ENCODE peak calls at places on chromosomes 4 and X, in six cellular contexts. N is bronchial epithelial cell; Y is CD4-positive, alpha-beta T cell; L is HepG2; I is keratinocyte; C is colonic mucosa. K is an unnamed sample.

GRCh38 chr4:120842046-120842445 is 80.5 kb downstream of the PRDM5 start:
- DNase-seq in N (no peak), Y (no peak), L (no peak), I (no peak), C (no peak), K (peak)

GRCh38 chrX:46262299-46262698 is 282.9 kb downstream of the ZNF674 start:
- DNase-seq in N (peak), Y (no peak), L (no peak), I (no peak), C (no peak), K (no peak)

GRCh38 chr4:122531038-122531437 is 74.5 kb upstream of the IL2 start:
- DNase-seq in N (no peak), Y (no peak), L (no peak), I (no peak), C (no peak), K (no peak)

GRCh38 chr4:184253072-184253420 is 35.4 kb upstream of the ENPP6 start:
- DNase-seq in N (no peak), Y (no peak), L (no peak), I (no peak), C (no peak), K (no peak)

GRCh38 chr4:42824278-42824977 is 68.1 kb upstream of the GRXCR1 start:
- DNase-seq in N (no peak), Y (no peak), L (peak), I (no peak), C (no peak), K (no peak)

GRCh38 chrX:153878969-153879653 is 6.9 kb downstream of the L1CAM start:
- DNase-seq in N (no peak), Y (no peak), L (no peak), I (no peak), C (no peak), K (no peak)

GRCh38 chrX:38882894-38883620 is 81.8 kb downstream of the MID1IP1 start:
- DNase-seq in N (peak), Y (no peak), L (no peak), I (peak), C (no peak), K (peak)

GRCh38 chr4:10587697-10588096 is 96.9 kb downstream of the CLNK start:
- DNase-seq in N (no peak), Y (peak), L (no peak), I (no peak), C (no peak), K (no peak)

GRCh38 chr4:185803015-185803414 is 9.0 kb downstream of the SORBS2 start:
- DNase-seq in N (no peak), Y (no peak), L (no peak), I (no peak), C (no peak), K (peak)

GRCh38 chr4:1305781-1306455 is 16.2 kb downstream of the MAEA start:
- DNase-seq in N (no peak), Y (no peak), L (no peak), I (no peak), C (peak), K (no peak)

GRCh38 chr4:186266699-186267467 is 894 bp downstream of the F11 start:
- DNase-seq in N (no peak), Y (no peak), L (peak), I (no peak), C (no peak), K (peak)

GRCh38 chr4:1797298-1797860 is 4.3 kb downstream of the FGFR3 start:
- DNase-seq in N (no peak), Y (no peak), L (no peak), I (no peak), C (no peak), K (no peak)

GRCh38 chr4:3410401-3411135 is 31.2 kb upstream of the HGFAC start:
- DNase-seq in N (no peak), Y (no peak), L (no peak), I (no peak), C (no peak), K (no peak)

GRCh38 chrX:98380106-98380505 is 1496.4 kb downstream of the RPA4 start:
- DNase-seq in N (no peak), Y (no peak), L (no peak), I (no peak), C (no peak), K (no peak)

GRCh38 chr4:31021008-31021407 is 300.8 kb downstream of the PCDH7 start:
- DNase-seq in N (no peak), Y (no peak), L (no peak), I (no peak), C (no peak), K (no peak)

GRCh38 chr4:31613946-31614623 is 893.9 kb downstream of the PCDH7 start:
- DNase-seq in N (peak), Y (no peak), L (no peak), I (no peak), C (no peak), K (no peak)

GRCh38 chrX:129877401-129877800 is 28.6 kb upstream of the UTP14A start:
- DNase-seq in N (no peak), Y (no peak), L (no peak), I (no peak), C (no peak), K (peak)

GRCh38 chr4:89640620-89641366 is 196.2 kb downstream of the SNCA start:
- DNase-seq in N (peak), Y (no peak), L (peak), I (no peak), C (peak), K (peak)

GRCh38 chr4:122577808-122578781 is 42.8 kb downstream of the IL21 start:
- DNase-seq in N (peak), Y (peak), L (peak), I (no peak), C (peak), K (peak)

GRCh38 chrX:7372843-7373525 is 225.0 kb upstream of the PUDP start:
- DNase-seq in N (peak), Y (no peak), L (no peak), I (peak), C (no peak), K (peak)

GRCh38 chr4:158870282-158871049 is 101.6 kb downstream of the FNIP2 start:
- DNase-seq in N (no peak), Y (no peak), L (no peak), I (no peak), C (no peak), K (no peak)

GRCh38 chrX:69093960-69094935 is 71.0 kb downstream of the PJA1 start:
- DNase-seq in N (peak), Y (no peak), L (peak), I (no peak), C (peak), K (peak)

GRCh38 chrX:153725039-153725831 is 579 bp downstream of the ABCD1 start:
- DNase-seq in N (no peak), Y (no peak), L (no peak), I (no peak), C (no peak), K (no peak)

GRCh38 chr4:12499693-12500092 is 984.4 kb downstream of the RAB28 start:
- DNase-seq in N (no peak), Y (no peak), L (peak), I (no peak), C (peak), K (no peak)

GRCh38 chrX:24760601-24761000 is 66.9 kb downstream of the POLA1 start:
- DNase-seq in N (no peak), Y (no peak), L (no peak), I (no peak), C (no peak), K (peak)

GRCh38 chr4:184503869-184504300 is 29.5 kb upstream of the IRF2 start:
- DNase-seq in N (peak), Y (peak), L (no peak), I (no peak), C (no peak), K (peak)

GRCh38 chr4:147640331-147640730 is 23.1 kb downstream of the TMEM184C start:
- DNase-seq in N (no peak), Y (no peak), L (no peak), I (no peak), C (no peak), K (no peak)

GRCh38 chr4:138034871-138035270 is 207.3 kb downstream of the SLC7A11 start:
- DNase-seq in N (peak), Y (no peak), L (no peak), I (peak), C (no peak), K (peak)

GRCh38 chrX:141989802-141990201 is 86.1 kb downstream of the MAGEC1 start:
- DNase-seq in N (no peak), Y (no peak), L (no peak), I (no peak), C (no peak), K (peak)

GRCh38 chr4:38490753-38491446 is 173.1 kb upstream of the KLF3 start:
- DNase-seq in N (no peak), Y (no peak), L (peak), I (no peak), C (no peak), K (no peak)

GRCh38 chrX:138191998-138192397 is 519.5 kb downstream of the FGF13 start:
- DNase-seq in N (peak), Y (no peak), L (peak), I (no peak), C (no peak), K (peak)

GRCh38 chr4:37584087-37584486 is 102.1 kb downstream of the RELL1 start:
- DNase-seq in N (peak), Y (no peak), L (peak), I (no peak), C (peak), K (no peak)

GRCh38 chr4:113398441-113399143 is 349.1 kb downstream of the ANK2 start:
- DNase-seq in N (peak), Y (no peak), L (no peak), I (no peak), C (no peak), K (no peak)

GRCh38 chr4:174828845-174829701 is at the start of gene GLRA3:
- DNase-seq in N (peak), Y (no peak), L (peak), I (no peak), C (peak), K (peak)

GRCh38 chrX:76183289-76184057 is 10.6 kb downstream of the PBDC1 start:
- DNase-seq in N (peak), Y (no peak), L (peak), I (no peak), C (no peak), K (peak)

GRCh38 chr4:5976921-5977320 is 41.3 kb downstream of the C4orf50 start:
- DNase-seq in N (no peak), Y (no peak), L (no peak), I (no peak), C (no peak), K (no peak)

GRCh38 chr4:5976431-5976830 is 41.8 kb downstream of the C4orf50 start:
- DNase-seq in N (no peak), Y (no peak), L (no peak), I (no peak), C (no peak), K (no peak)

GRCh38 chr4:5979981-5980380 is 38.2 kb downstream of the C4orf50 start:
- DNase-seq in N (no peak), Y (no peak), L (no peak), I (no peak), C (no peak), K (no peak)

GRCh38 chr4:5982156-5982973 is 35.9 kb downstream of the C4orf50 start:
- DNase-seq in N (no peak), Y (no peak), L (no peak), I (no peak), C (no peak), K (no peak)

GRCh38 chr4:5980436-5981155 is 37.6 kb downstream of the C4orf50 start:
- DNase-seq in N (no peak), Y (no peak), L (no peak), I (no peak), C (no peak), K (peak)
- TF ChIP-seq CTCF in N (no peak), Y (no peak), L (no peak), I (no peak), C (no peak), K (no peak)

GRCh38 chr4:41569957-41570356 is 32.0 kb downstream of the LIMCH1 start:
- DNase-seq in N (no peak), Y (no peak), L (no peak), I (no peak), C (no peak), K (no peak)
- TF ChIP-seq CTCF in N (no peak), Y (no peak), L (no peak), I (no peak), C (no peak), K (no peak)

GRCh38 chr4:40969499-40969898 is 219.7 kb downstream of the NSUN7 start:
- DNase-seq in N (no peak), Y (no peak), L (no peak), I (no peak), C (no peak), K (no peak)
- TF ChIP-seq CTCF in N (no peak), Y (no peak), L (no peak), I (no peak), C (no peak), K (no peak)

GRCh38 chr4:6346373-6347110 is 76.9 kb downstream of the WFS1 start:
- DNase-seq in N (no peak), Y (no peak), L (no peak), I (no peak), C (no peak), K (no peak)
- TF ChIP-seq CTCF in N (no peak), Y (no peak), L (no peak), I (no peak), C (no peak), K (no peak)

GRCh38 chr4:54678826-54679225 is 21.1 kb downstream of the KIT start:
- DNase-seq in N (no peak), Y (no peak), L (no peak), I (no peak), C (no peak), K (no peak)

GRCh38 chr4:54676062-54676461 is 18.3 kb downstream of the KIT start:
- DNase-seq in N (no peak), Y (no peak), L (no peak), I (no peak), C (no peak), K (no peak)

GRCh38 chr4:54677853-54678650 is 20.3 kb downstream of the KIT start:
- DNase-seq in N (no peak), Y (no peak), L (no peak), I (no peak), C (no peak), K (no peak)

DNA sequence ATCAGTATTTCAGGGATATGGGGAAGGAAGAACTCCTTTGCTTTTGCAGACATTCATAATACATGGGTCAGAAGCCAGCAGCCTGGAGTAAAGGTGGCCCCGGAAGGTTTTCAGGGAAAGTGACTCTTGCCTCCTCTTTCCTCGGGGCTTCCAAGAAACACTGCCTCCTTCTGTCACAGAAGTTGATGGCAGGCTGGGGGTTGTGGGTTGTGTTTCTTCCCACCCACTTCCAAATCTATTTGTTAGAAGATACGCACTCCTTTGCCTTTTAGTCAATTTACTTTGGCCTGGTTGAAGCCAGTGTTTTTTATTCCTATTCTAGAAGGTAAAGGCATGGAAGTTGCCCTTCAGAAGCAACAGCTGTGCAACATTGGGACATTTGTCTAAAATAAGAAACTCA is 19.7 kb downstream of the KIT start:
- DNase-seq in N (no peak), Y (no peak), L (no peak), I (no peak), C (no peak), K (no peak)
- TF ChIP-seq CTCF in N (no peak), Y (no peak), L (no peak), I (no peak), C (no peak), K (peak)

GRCh38 chrX:108203540-108203939 is 112.0 kb downstream of the ATG4A start:
- DNase-seq in N (no peak), Y (no peak), L (no peak), I (no peak), C (no peak), K (no peak)

GRCh38 chrX:108199041-108199440 is 107.5 kb downstream of the ATG4A start:
- DNase-seq in N (no peak), Y (no peak), L (no peak), I (no peak), C (no peak), K (peak)

GRCh38 chrX:108198420-108198819 is 106.8 kb downstream of the ATG4A start:
- DNase-seq in N (no peak), Y (no peak), L (no peak), I (no peak), C (no peak), K (peak)

GRCh38 chrX:108199691-108200090 is 108.1 kb downstream of the ATG4A start:
- DNase-seq in N (peak), Y (no peak), L (peak), I (no peak), C (no peak), K (peak)
- TF ChIP-seq CTCF in N (peak), Y (no peak), L (peak), I (peak), C (no peak), K (peak)

GRCh38 chr4:143202824-143203223 is 18.1 kb downstream of the USP38 start:
- DNase-seq in N (peak), Y (no peak), L (no peak), I (no peak), C (no peak), K (peak)
- TF ChIP-seq CTCF in N (no peak), Y (no peak), L (no peak), I (no peak), C (peak), K (peak)

DNA sequence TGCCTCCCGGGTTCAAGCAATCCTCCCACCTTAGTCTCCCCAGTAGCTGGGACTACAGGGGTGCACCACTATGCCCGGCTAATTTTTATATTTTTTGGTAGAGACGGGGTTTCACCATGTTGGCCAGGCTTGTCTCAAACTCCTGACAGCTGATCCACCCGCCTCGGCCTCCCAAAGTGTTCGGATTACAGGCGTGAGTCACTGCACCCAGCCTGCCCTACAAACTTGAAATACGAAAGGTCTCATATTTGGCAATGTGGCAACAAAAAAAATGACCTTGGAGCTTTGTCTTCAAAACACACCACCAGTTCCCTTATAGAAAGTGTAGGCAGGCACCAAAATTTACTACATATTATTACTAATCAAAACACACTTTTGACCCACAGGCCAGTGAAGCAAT is 22.9 kb upstream of the PTCHD1 start:
- DNase-seq in N (no peak), Y (no peak), L (no peak), I (no peak), C (no peak), K (no peak)
- TF ChIP-seq CTCF in N (no peak), Y (no peak), L (no peak), I (no peak), C (no peak), K (no peak)

DNA sequence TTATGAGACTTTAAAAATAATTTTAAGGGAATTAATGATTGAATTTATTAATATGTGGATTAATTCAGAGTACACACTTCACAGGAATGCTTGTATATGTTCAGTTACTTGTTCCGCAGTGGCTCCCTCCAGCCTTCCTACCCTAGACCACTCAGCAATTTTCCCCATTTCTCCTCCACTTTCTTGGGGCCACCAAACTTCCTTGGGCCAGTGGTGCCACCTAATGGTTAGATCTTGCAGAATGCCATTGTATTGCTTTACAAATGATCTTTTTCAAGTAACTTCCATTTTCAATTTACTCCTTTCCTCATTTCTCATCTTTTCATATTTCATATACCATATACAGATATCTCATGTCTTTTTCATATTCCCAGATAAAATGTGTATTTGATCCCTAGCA is 3.6 kb upstream of the RNF175 start:
- DNase-seq in N (peak), Y (no peak), L (no peak), I (no peak), C (no peak), K (no peak)
- TF ChIP-seq CTCF in N (peak), Y (no peak), L (no peak), I (peak), C (no peak), K (peak)